ENCODE peak calls at places on chromosomes 7 and 10, in ten cellular contexts. W is GM20000; Q is AG09319; X is upper lobe of right lung; N is lower leg skin; T is left ventricle myocardium inferior; O is type B pancreatic cell; K is CD8-positive, alpha-beta T cell; M is WERI-Rb-1; F is AG10803. S is an unnamed sample.

GRCh38 chr10:18566177-18566576 is 85.2 kb downstream of the NSUN6 start:
- DNase-seq in W (no peak), Q (no peak), X (no peak), N (no peak), T (no peak), O (no peak), K (no peak), M (no peak), F (no peak), S (no peak)

GRCh38 chr10:61592581-61592980 is 70.1 kb upstream of the CABCOCO1 start:
- DNase-seq in W (no peak), Q (no peak), X (no peak), N (no peak), T (no peak), O (no peak), K (no peak), M (peak), F (no peak), S (peak)

GRCh38 chr10:66307826-66308225 is 618.0 kb upstream of the LRRTM3 start:
- DNase-seq in W (no peak), Q (no peak), X (no peak), N (no peak), T (no peak), O (no peak), K (no peak), M (no peak), F (no peak), S (no peak)

GRCh38 chr10:101062231-101063161 is 707 bp downstream of the KAZALD1 start:
- DNase-seq in W (peak), Q (no peak), X (peak), N (no peak), T (peak), O (peak), K (peak), M (no peak), F (peak), S (no peak)

GRCh38 chr10:22821501-22821900 is 106.4 kb upstream of the ARMC3 start:
- DNase-seq in W (no peak), Q (no peak), X (no peak), N (no peak), T (no peak), O (no peak), K (no peak), M (no peak), F (peak), S (peak)

GRCh38 chr7:102287465-102288146 is 938 bp downstream of the SH2B2 start:
- DNase-seq in W (peak), Q (no peak), X (peak), N (no peak), T (no peak), O (no peak), K (no peak), M (peak), F (no peak), S (peak)

GRCh38 chr10:61943699-61944444 is 42.4 kb downstream of the ARID5B start:
- DNase-seq in W (no peak), Q (no peak), X (no peak), N (no peak), T (no peak), O (no peak), K (no peak), M (no peak), F (peak), S (peak)

GRCh38 chr7:102913846-102914245 is 1.0 kb downstream of the LRRC17 start:
- DNase-seq in W (no peak), Q (no peak), X (no peak), N (no peak), T (no peak), O (no peak), K (no peak), M (no peak), F (no peak), S (no peak)

GRCh38 chr7:28410628-28411578 is 1.4 kb upstream of the CREB5 start:
- DNase-seq in W (peak), Q (no peak), X (no peak), N (peak), T (peak), O (peak), K (no peak), M (no peak), F (no peak), S (no peak)

GRCh38 chr10:58531084-58531695 is 18.5 kb downstream of the BICC1 start:
- DNase-seq in W (peak), Q (no peak), X (no peak), N (no peak), T (no peak), O (no peak), K (peak), M (peak), F (peak), S (peak)

GRCh38 chr10:101495324-101495925 is 92.6 kb downstream of the POLL start:
- DNase-seq in W (peak), Q (no peak), X (no peak), N (no peak), T (no peak), O (no peak), K (no peak), M (peak), F (peak), S (peak)

GRCh38 chr10:79022565-79023488 is 45.9 kb upstream of the ZMIZ1 start:
- DNase-seq in W (peak), Q (no peak), X (peak), N (peak), T (peak), O (no peak), K (no peak), M (no peak), F (no peak), S (no peak)

GRCh38 chr7:94212160-94212559 is 182.5 kb upstream of the COL1A2 start:
- DNase-seq in W (no peak), Q (no peak), X (no peak), N (no peak), T (no peak), O (no peak), K (no peak), M (no peak), F (no peak), S (no peak)

GRCh38 chr10:122143238-122143841 is 127.8 kb upstream of the BTBD16 start:
- DNase-seq in W (no peak), Q (no peak), X (no peak), N (no peak), T (no peak), O (no peak), K (no peak), M (no peak), F (no peak), S (no peak)
- TF ChIP-seq CTCF in W (no peak), Q (no peak), X (no peak), N (no peak), T (no peak), O (no peak), K (no peak), M (no peak), F (no peak), S (no peak)

DNA sequence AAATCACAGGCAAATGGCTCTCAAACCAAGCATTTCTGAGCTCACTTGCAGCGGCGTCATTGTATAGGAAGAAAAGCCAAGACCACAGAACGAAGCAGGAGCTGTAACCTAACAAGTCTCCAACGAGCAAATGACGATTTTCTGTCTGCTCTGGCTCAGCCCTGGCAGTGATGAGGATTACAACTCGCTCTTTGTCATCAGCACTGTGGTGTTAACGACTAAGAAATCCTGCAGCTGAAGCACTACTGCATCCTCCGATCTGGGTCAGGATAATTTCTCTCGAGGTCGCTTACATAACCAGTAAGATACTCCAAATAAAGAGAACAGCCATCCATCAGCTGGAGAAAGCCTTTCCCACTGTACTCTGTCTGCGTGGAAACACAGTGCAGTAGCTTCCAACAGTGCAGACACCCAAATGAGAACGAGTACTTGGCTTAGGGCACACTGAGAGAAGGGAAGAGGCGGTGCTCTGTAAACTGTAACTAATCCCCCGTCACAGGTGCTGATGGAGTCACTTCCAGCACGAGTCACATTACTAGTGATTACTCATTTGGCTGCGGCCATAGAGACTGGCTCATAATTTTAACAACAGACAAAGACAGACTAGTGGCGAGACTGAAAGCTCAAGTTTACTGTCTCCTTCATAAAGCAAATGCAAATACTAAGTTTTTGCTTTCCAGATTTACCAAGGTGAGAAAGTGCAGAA is 135.8 kb downstream of the NRBF2 start:
- DNase-seq in W (peak), Q (peak), X (no peak), N (peak), T (peak), O (no peak), K (peak), M (peak), F (peak), S (peak)
- TF ChIP-seq CTCF in W (no peak), Q (peak), X (peak), N (no peak), T (peak), O (peak), K (peak), M (no peak), F (peak), S (peak)

GRCh38 chr7:15554744-15555143 is 7.1 kb downstream of the AGMO start:
- DNase-seq in W (no peak), Q (no peak), X (no peak), N (no peak), T (no peak), O (no peak), K (no peak), M (no peak), F (no peak), S (no peak)

GRCh38 chr7:15556706-15557105 is 5.1 kb downstream of the AGMO start:
- DNase-seq in W (no peak), Q (no peak), X (no peak), N (no peak), T (no peak), O (no peak), K (no peak), M (no peak), F (no peak), S (no peak)

GRCh38 chr7:15554081-15554480 is 7.7 kb downstream of the AGMO start:
- DNase-seq in W (no peak), Q (no peak), X (no peak), N (no peak), T (no peak), O (no peak), K (no peak), M (no peak), F (peak), S (peak)

GRCh38 chr7:15557186-15557585 is 4.6 kb downstream of the AGMO start:
- DNase-seq in W (no peak), Q (no peak), X (no peak), N (no peak), T (no peak), O (no peak), K (no peak), M (peak), F (no peak), S (no peak)

DNA sequence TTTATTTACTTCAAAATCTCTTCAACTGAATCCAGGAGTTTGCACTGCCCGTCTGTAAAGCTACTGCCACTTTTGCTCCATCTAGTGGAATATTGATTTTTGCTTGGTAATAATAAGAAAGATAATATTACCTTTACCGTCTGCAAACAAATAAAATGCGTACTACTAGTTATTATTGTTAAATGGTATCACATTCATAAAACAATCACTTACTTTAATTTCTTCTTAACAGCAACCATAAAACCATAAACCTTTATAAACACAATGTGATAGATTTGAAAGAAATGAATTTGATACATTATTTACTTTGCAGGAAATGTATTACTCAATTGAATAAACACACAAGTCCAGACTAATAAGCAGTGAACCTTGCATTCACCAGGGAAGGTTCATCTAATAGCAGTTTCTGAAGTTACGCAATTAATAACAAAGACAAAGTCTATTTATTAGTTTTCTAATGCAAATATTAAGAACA is 6.4 kb downstream of the AGMO start:
- DNase-seq in W (no peak), Q (no peak), X (no peak), N (no peak), T (no peak), O (no peak), K (no peak), M (no peak), F (peak), S (peak)
- TF ChIP-seq CTCF in W (no peak), Q (peak), X (no peak), N (no peak), T (peak), O (no peak), K (no peak), M (no peak), F (peak), S (peak)

DNA sequence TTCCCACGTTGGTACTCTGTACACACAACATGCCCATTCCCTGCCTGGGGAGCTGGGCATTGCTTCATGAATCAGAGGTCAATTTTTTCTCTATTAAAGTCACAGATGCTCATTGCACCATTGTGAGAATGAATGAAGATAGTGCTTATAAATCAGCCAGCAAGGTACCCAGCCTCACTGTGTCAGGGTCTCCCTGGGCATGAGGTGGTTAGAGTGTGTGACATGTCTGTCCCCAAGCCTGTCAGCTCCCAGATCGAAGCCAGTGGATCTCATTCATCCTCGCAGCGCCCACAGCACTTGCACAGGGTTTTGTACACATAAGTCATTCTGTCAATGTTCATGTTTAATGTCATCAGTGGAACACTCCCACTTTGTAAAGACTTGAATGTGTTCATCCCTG is 126.8 kb downstream of the EGFR start:
- DNase-seq in W (no peak), Q (no peak), X (no peak), N (peak), T (no peak), O (no peak), K (no peak), M (no peak), F (no peak), S (no peak)
- TF ChIP-seq CTCF in W (no peak), Q (no peak), X (no peak), N (no peak), T (no peak), O (no peak), K (no peak), M (no peak), F (no peak), S (no peak)

DNA sequence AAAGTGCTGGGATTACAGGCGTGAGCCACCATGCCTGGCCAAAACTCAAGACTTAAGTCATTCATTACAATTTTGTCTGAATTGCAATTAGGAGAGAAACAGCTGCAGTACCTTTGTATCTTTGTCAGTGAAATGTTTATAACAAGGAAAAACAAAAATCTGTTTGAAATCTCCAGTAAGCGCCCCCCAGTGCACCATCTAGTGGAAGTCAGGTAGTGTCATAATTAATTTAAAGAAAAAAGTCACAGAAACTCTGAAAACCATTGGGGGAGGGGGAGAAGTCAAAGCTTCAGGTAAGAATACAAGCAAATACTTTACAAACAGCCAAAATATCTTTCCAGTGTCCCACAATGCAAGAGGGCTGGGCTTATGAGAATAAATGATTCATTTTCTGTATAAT is 2.8 kb downstream of the MPP7 start:
- DNase-seq in W (no peak), Q (no peak), X (no peak), N (no peak), T (no peak), O (no peak), K (peak), M (no peak), F (no peak), S (no peak)
- TF ChIP-seq CTCF in W (no peak), Q (no peak), X (no peak), N (no peak), T (no peak), O (no peak), K (peak), M (no peak), F (no peak), S (peak)

GRCh38 chr7:114921636-114922150 is at the start of gene MDFIC:
- DNase-seq in W (no peak), Q (no peak), X (no peak), N (no peak), T (no peak), O (no peak), K (peak), M (no peak), F (no peak), S (no peak)
- TF ChIP-seq CTCF in W (no peak), Q (no peak), X (peak), N (no peak), T (peak), O (no peak), K (no peak), M (no peak), F (no peak), S (no peak)

DNA sequence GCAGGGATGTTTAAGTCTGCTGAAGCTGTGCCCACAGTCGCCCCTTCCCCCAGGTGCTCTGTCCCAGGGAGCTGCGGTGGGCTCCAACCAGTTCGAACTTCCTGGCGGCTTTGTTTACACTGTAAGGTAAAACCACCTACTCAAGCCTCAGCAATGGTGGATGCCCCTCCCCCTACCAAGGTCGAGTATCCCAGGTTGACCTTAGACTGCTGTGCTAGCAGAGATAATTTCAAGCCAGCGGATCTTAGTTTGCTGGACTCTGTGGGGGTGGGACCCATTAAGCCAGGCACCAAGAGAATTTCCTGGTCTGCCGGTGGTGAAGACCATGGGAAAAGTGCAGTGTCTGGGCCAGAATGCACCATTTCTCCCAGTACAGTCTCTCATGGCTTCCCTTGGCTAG is 56.0 kb downstream of the CCDC7 start:
- DNase-seq in W (no peak), Q (no peak), X (no peak), N (no peak), T (no peak), O (no peak), K (no peak), M (no peak), F (no peak), S (no peak)
- TF ChIP-seq CTCF in W (no peak), Q (no peak), X (no peak), N (no peak), T (no peak), O (no peak), K (no peak), M (no peak), F (no peak), S (no peak)